ENCODE peak calls at places on chromosome 20, in nine cellular contexts. C, V, A, J, G, T, L, F and D are unnamed samples.

GRCh38 chr20:63026582-63027424 is 20.0 kb upstream of the BHLHE23 start:
- DNase-seq in C (no peak), V (no peak), A (no peak), J (no peak), G (no peak), T (no peak), L (peak; percentile 27), F (no peak), D (no peak)

GRCh38 chr20:58976095-58976730 is 4.8 kb upstream of the NELFCD start:
- DNase-seq in C (no peak), V (no peak), A (no peak), J (no peak), G (no peak), T (no peak), L (no peak), F (no peak), D (no peak)

GRCh38 chr20:62303049-62303326 is 191 bp downstream of the ADRM1 start:
- DNase-seq in C (no peak), V (no peak), A (no peak), J (no peak), G (no peak), T (no peak), L (no peak), F (no peak), D (no peak)

GRCh38 chr20:2847802-2848201 is 7.3 kb downstream of the VPS16 start:
- DNase-seq in C (no peak), V (no peak), A (no peak), J (no peak), G (no peak), T (no peak), L (no peak), F (no peak), D (no peak)

GRCh38 chr20:38434310-38434741 is 802 bp downstream of the SNHG17 start:
- DNase-seq in C (no peak), V (peak; percentile 26), A (no peak), J (peak; percentile 42), G (peak; percentile 2), T (no peak), L (no peak), F (peak; percentile 22), D (no peak)

GRCh38 chr20:59771506-59772372 is 161.7 kb downstream of the SYCP2 start:
- DNase-seq in C (no peak), V (no peak), A (no peak), J (no peak), G (no peak), T (no peak), L (no peak), F (no peak), D (no peak)

GRCh38 chr20:43844778-43845614 is 69.7 kb upstream of the TOX2 start:
- DNase-seq in C (no peak), V (peak; percentile 89), A (peak; percentile 59), J (no peak), G (no peak), T (no peak), L (no peak), F (no peak), D (peak; percentile 71)

GRCh38 chr20:32168184-32168910 is 39.2 kb downstream of the PLAGL2 start:
- DNase-seq in C (no peak), V (peak; percentile 43), A (no peak), J (no peak), G (no peak), T (no peak), L (no peak), F (no peak), D (no peak)

GRCh38 chr20:36784116-36784515 is 10.6 kb upstream of the DSN1 start:
- DNase-seq in C (no peak), V (no peak), A (no peak), J (no peak), G (no peak), T (no peak), L (no peak), F (no peak), D (no peak)

GRCh38 chr20:56443654-56444540 is 24.5 kb upstream of the RTF2 start:
- DNase-seq in C (no peak), V (peak; percentile 50), A (no peak), J (no peak), G (no peak), T (no peak), L (no peak), F (no peak), D (no peak)

GRCh38 chr20:58059145-58059544 is 169.3 kb downstream of the ANKRD60 start:
- DNase-seq in C (no peak), V (no peak), A (no peak), J (no peak), G (no peak), T (no peak), L (no peak), F (no peak), D (no peak)

GRCh38 chr20:32925481-32926196 is 66.9 kb downstream of the EFCAB8 start:
- DNase-seq in C (no peak), V (no peak), A (no peak), J (no peak), G (no peak), T (no peak), L (no peak), F (no peak), D (no peak)

GRCh38 chr20:48735112-48735511 is 92.7 kb downstream of the PREX1 start:
- DNase-seq in C (no peak), V (no peak), A (no peak), J (no peak), G (no peak), T (no peak), L (no peak), F (no peak), D (no peak)

GRCh38 chr20:60976139-60976538 is 275.9 kb upstream of the CDH4 start:
- DNase-seq in C (no peak), V (no peak), A (no peak), J (no peak), G (no peak), T (no peak), L (no peak), F (no peak), D (no peak)

GRCh38 chr20:57809661-57810172 is 99.9 kb upstream of the PMEPA1 start:
- DNase-seq in C (no peak), V (no peak), A (no peak), J (no peak), G (no peak), T (no peak), L (no peak), F (no peak), D (no peak)

GRCh38 chr20:1171461-1172093 is 13.2 kb downstream of the TMEM74B start:
- DNase-seq in C (no peak), V (peak; percentile 34), A (no peak), J (no peak), G (no peak), T (no peak), L (no peak), F (peak; percentile 60), D (no peak)

GRCh38 chr20:52340036-52340634 is 148.6 kb upstream of the ZFP64 start:
- DNase-seq in C (no peak), V (peak; percentile 6), A (no peak), J (no peak), G (no peak), T (no peak), L (no peak), F (no peak), D (no peak)

GRCh38 chr20:21262812-21263211 is 40.3 kb upstream of the XRN2 start:
- DNase-seq in C (no peak), V (no peak), A (no peak), J (no peak), G (no peak), T (no peak), L (no peak), F (no peak), D (no peak)

GRCh38 chr20:54065601-54066038 is 4.8 kb downstream of the BCAS1 start:
- DNase-seq in C (no peak), V (no peak), A (no peak), J (no peak), G (no peak), T (no peak), L (no peak), F (no peak), D (no peak)

GRCh38 chr20:64064145-64064698 is 1.2 kb downstream of the TCEA2 start:
- DNase-seq in C (no peak), V (peak; percentile 82), A (no peak), J (no peak), G (no peak), T (no peak), L (no peak), F (no peak), D (no peak)